ENCODE peak calls at places on chromosomes 3 and 15, in nine cellular contexts. Z is hippocampal formation; G is 8988T; W is CD4-positive, CD25-positive, alpha-beta regulatory T cell; D is aorta; V is AG04450; J is activated naive CD8-positive, alpha-beta T cell treated with anti-CD3 and anti-CD28 coated beads, Interleukin-2, amount 50 U/mL, for 16 hours; R is AG20443; I is frontal cortex. O is an unnamed sample.

GRCh38 chr3:87801409-87801808 is 257.4 kb downstream of the CGGBP1 start:
- DNase-seq in V (no peak), G (no peak), J (no peak), Z (no peak), W (no peak), R (no peak), D (no peak), I (no peak), O (no peak)

GRCh38 chr3:123876858-123877257 is 7.3 kb downstream of the MYLK start:
- DNase-seq in G (no peak), R (no peak), V (no peak), I (no peak), W (no peak), D (no peak), Z (no peak), J (no peak), O (peak; percentile 18)

GRCh38 chr15:62391565-62392262 is 226.6 kb upstream of the C2CD4B start:
- DNase-seq in G (peak; percentile 46), I (peak; percentile 53), J (no peak), R (peak; percentile 81), W (no peak), Z (peak; percentile 14), D (peak; percentile 89), V (no peak), O (peak; percentile 57)

GRCh38 chr3:178537123-178537754 is 1.0 kb downstream of the KCNMB2 start:
- DNase-seq in W (no peak), Z (no peak), I (no peak), J (no peak), V (no peak), D (no peak), R (no peak), G (no peak), O (no peak)

GRCh38 chr3:159082514-159082913 is 280.7 kb downstream of the MFSD1 start:
- DNase-seq in I (no peak), J (no peak), G (no peak), V (peak; percentile 18), Z (no peak), W (no peak), R (peak; percentile 56), D (no peak), O (no peak)

GRCh38 chr3:50633233-50633795 is 16.4 kb downstream of the MAPKAPK3 start:
- DNase-seq in I (no peak), W (no peak), G (no peak), J (no peak), V (no peak), Z (no peak), R (no peak), D (no peak), O (no peak)

GRCh38 chr3:55434789-55435188 is 52.3 kb downstream of the WNT5A start:
- DNase-seq in I (no peak), R (no peak), Z (no peak), J (no peak), D (no peak), G (no peak), W (no peak), V (no peak), O (peak; percentile 33)

GRCh38 chr15:88630141-88630721 is 8.6 kb upstream of the ISG20 start:
- DNase-seq in Z (no peak), J (no peak), W (no peak), I (no peak), D (peak; percentile 80), G (no peak), V (no peak), R (no peak), O (no peak)

GRCh38 chr15:101523560-101523940 is 34.0 kb upstream of the PCSK6 start:
- DNase-seq in D (no peak), Z (peak; percentile 85), G (no peak), J (no peak), I (peak; percentile 54), R (peak; percentile 7), W (no peak), V (no peak), O (no peak)

GRCh38 chr15:76235186-76235826 is 76.0 kb downstream of the ETFA start:
- DNase-seq in D (no peak), I (no peak), G (no peak), R (peak; percentile 45), W (no peak), Z (peak; percentile 7), J (no peak), V (peak; percentile 16), O (peak; percentile 61)

GRCh38 chr15:72491768-72492167 is 17.6 kb downstream of the ARIH1 start:
- DNase-seq in G (no peak), I (no peak), Z (no peak), J (no peak), D (no peak), W (no peak), R (peak; percentile 52), V (peak; percentile 56), O (no peak)

GRCh38 chr15:87287156-87287555 is 969.4 kb downstream of the NTRK3 start:
- DNase-seq in D (no peak), J (no peak), R (peak; percentile 68), I (no peak), G (no peak), W (no peak), V (peak; percentile 7), Z (no peak), O (no peak)

O was measured in T47D.